ENCODE peak calls at places on chromosomes 3 and 15, in seven cellular contexts. One of them, this sample, is unnamed.
A peak's percentile ranks its signal among the peaks of the same experiment; 100 is the strongest.

GRCh38 chr3:57227930-57228733 is 603 bp downstream of the APPL1 start:
- DNase-seq in fibroblast of the aortic adventitia: peak; percentile 60
- DNase-seq in upper lobe of right lung: peak; percentile 79
- DNase-seq in suprapubic skin: no peak
- DNase-seq in A549: peak; percentile 14
- DNase-seq in spleen: peak; percentile 91
- DNase-seq in osteoblast: peak; percentile 89
- DNase-seq in this sample: peak; percentile 63

GRCh38 chr3:55756976-55757375 is 269.9 kb upstream of the WNT5A start:
- DNase-seq in fibroblast of the aortic adventitia: no peak
- DNase-seq in upper lobe of right lung: no peak
- DNase-seq in suprapubic skin: no peak
- DNase-seq in A549: no peak
- DNase-seq in spleen: no peak
- DNase-seq in osteoblast: no peak
- DNase-seq in this sample: no peak

GRCh38 chr15:92095691-92096090 is 242.2 kb downstream of the SLCO3A1 start:
- DNase-seq in fibroblast of the aortic adventitia: no peak
- DNase-seq in upper lobe of right lung: no peak
- DNase-seq in suprapubic skin: no peak
- DNase-seq in A549: no peak
- DNase-seq in spleen: no peak
- DNase-seq in osteoblast: peak; percentile 57
- DNase-seq in this sample: no peak

GRCh38 chr3:58206406-58207011 is 4.3 kb downstream of the DNASE1L3 start:
- DNase-seq in fibroblast of the aortic adventitia: peak; percentile 55
- DNase-seq in upper lobe of right lung: no peak
- DNase-seq in suprapubic skin: no peak
- DNase-seq in A549: peak; percentile 22
- DNase-seq in spleen: no peak
- DNase-seq in osteoblast: peak; percentile 75
- DNase-seq in this sample: peak; percentile 35

GRCh38 chr3:124584552-124585391 is 145.5 kb upstream of the UMPS start:
- DNase-seq in fibroblast of the aortic adventitia: no peak
- DNase-seq in upper lobe of right lung: peak; percentile 91
- DNase-seq in suprapubic skin: no peak
- DNase-seq in A549: peak; percentile 91
- DNase-seq in spleen: peak; percentile 88
- DNase-seq in osteoblast: peak; percentile 96
- DNase-seq in this sample: peak; percentile 21

GRCh38 chr3:71784201-71784913 is 591 bp downstream of the PROK2 start:
- DNase-seq in fibroblast of the aortic adventitia: no peak
- DNase-seq in upper lobe of right lung: no peak
- DNase-seq in suprapubic skin: no peak
- DNase-seq in A549: no peak
- DNase-seq in spleen: no peak
- DNase-seq in osteoblast: peak; percentile 29
- DNase-seq in this sample: no peak

GRCh38 chr15:70439880-70440279 is 323.5 kb downstream of the UACA start:
- DNase-seq in fibroblast of the aortic adventitia: no peak
- DNase-seq in upper lobe of right lung: no peak
- DNase-seq in suprapubic skin: no peak
- DNase-seq in A549: no peak
- DNase-seq in spleen: no peak
- DNase-seq in osteoblast: no peak
- DNase-seq in this sample: no peak

GRCh38 chr3:66527253-66527652 is 26.4 kb upstream of the LRIG1 start:
- DNase-seq in fibroblast of the aortic adventitia: no peak
- DNase-seq in upper lobe of right lung: no peak
- DNase-seq in suprapubic skin: no peak
- DNase-seq in A549: no peak
- DNase-seq in spleen: no peak
- DNase-seq in osteoblast: no peak
- DNase-seq in this sample: no peak

GRCh38 chr15:98725874-98726273 is 77.5 kb downstream of the IGF1R start:
- DNase-seq in fibroblast of the aortic adventitia: no peak
- DNase-seq in upper lobe of right lung: no peak
- DNase-seq in suprapubic skin: no peak
- DNase-seq in A549: no peak
- DNase-seq in spleen: no peak
- DNase-seq in osteoblast: no peak
- DNase-seq in this sample: no peak

GRCh38 chr15:98722645-98723044 is 74.3 kb downstream of the IGF1R start:
- DNase-seq in fibroblast of the aortic adventitia: no peak
- DNase-seq in upper lobe of right lung: no peak
- DNase-seq in suprapubic skin: no peak
- DNase-seq in A549: no peak
- DNase-seq in spleen: no peak
- DNase-seq in osteoblast: no peak
- DNase-seq in this sample: no peak

GRCh38 chr15:98724017-98724416 is 75.7 kb downstream of the IGF1R start:
- DNase-seq in fibroblast of the aortic adventitia: no peak
- DNase-seq in upper lobe of right lung: no peak
- DNase-seq in suprapubic skin: no peak
- DNase-seq in A549: no peak
- DNase-seq in spleen: no peak
- DNase-seq in osteoblast: no peak
- DNase-seq in this sample: no peak

GRCh38 chr15:98723195-98723594 is 74.9 kb downstream of the IGF1R start:
- DNase-seq in fibroblast of the aortic adventitia: no peak
- DNase-seq in upper lobe of right lung: no peak
- DNase-seq in suprapubic skin: no peak
- DNase-seq in A549: no peak
- DNase-seq in spleen: no peak
- DNase-seq in osteoblast: no peak
- DNase-seq in this sample: no peak

DNA sequence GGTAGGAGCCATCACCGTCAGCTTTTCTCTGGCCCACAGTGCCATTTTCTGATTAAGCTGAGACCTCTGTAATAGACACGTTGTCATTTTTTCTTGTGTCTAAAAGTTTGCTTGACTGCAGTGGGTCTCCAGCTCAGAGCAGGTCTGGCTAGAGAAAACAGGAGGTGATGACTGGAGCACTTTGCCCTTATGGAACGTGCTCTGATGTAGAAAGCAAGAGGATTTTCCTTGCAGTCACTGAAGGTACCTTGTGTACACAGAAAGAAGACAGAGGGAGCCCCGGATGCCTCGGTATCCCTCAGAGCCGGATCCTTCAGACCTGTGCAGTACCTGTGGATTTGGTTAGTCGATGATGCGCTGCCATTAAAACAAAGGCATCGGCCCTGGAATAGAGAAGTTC is 76.2 kb downstream of the IGF1R start:
- DNase-seq in fibroblast of the aortic adventitia: no peak
- DNase-seq in upper lobe of right lung: no peak
- DNase-seq in suprapubic skin: no peak
- DNase-seq in A549: no peak
- DNase-seq in spleen: no peak
- DNase-seq in osteoblast: no peak
- DNase-seq in this sample: no peak
- H3K4me3 ChIP-seq in fibroblast of the aortic adventitia: no peak overlapping the region
- H3K4me3 ChIP-seq in upper lobe of right lung: no peak overlapping the region
- H3K4me3 ChIP-seq in suprapubic skin: no peak overlapping the region
- H3K4me3 ChIP-seq in A549: peak overlapping the region; percentile 5
- H3K4me3 ChIP-seq in spleen: no peak overlapping the region
- H3K4me3 ChIP-seq in osteoblast: no peak overlapping the region
- H3K4me3 ChIP-seq in this sample: no peak overlapping the region

GRCh38 chr15:67178569-67179210 is 75.8 kb downstream of the AAGAB start:
- DNase-seq in fibroblast of the aortic adventitia: peak; percentile 99
- DNase-seq in upper lobe of right lung: no peak
- DNase-seq in suprapubic skin: peak; percentile 41
- DNase-seq in A549: no peak
- DNase-seq in spleen: no peak
- DNase-seq in osteoblast: peak; percentile 97
- DNase-seq in this sample: peak; percentile 97

GRCh38 chr15:67181221-67181639 is 73.2 kb downstream of the AAGAB start:
- DNase-seq in fibroblast of the aortic adventitia: no peak
- DNase-seq in upper lobe of right lung: no peak
- DNase-seq in suprapubic skin: peak; percentile 71
- DNase-seq in A549: no peak
- DNase-seq in spleen: no peak
- DNase-seq in osteoblast: peak; percentile 75
- DNase-seq in this sample: no peak

GRCh38 chr15:67179411-67179995 is 75.0 kb downstream of the AAGAB start:
- DNase-seq in fibroblast of the aortic adventitia: no peak
- DNase-seq in upper lobe of right lung: no peak
- DNase-seq in suprapubic skin: peak; percentile 47
- DNase-seq in A549: no peak
- DNase-seq in spleen: no peak
- DNase-seq in osteoblast: no peak
- DNase-seq in this sample: no peak

GRCh38 chr15:67180035-67180434 is 74.4 kb downstream of the AAGAB start:
- DNase-seq in fibroblast of the aortic adventitia: no peak
- DNase-seq in upper lobe of right lung: no peak
- DNase-seq in suprapubic skin: peak; percentile 65
- DNase-seq in A549: no peak
- DNase-seq in spleen: no peak
- DNase-seq in osteoblast: no peak
- DNase-seq in this sample: no peak

GRCh38 chr15:67180514-67181191 is 73.8 kb downstream of the AAGAB start:
- DNase-seq in fibroblast of the aortic adventitia: no peak
- DNase-seq in upper lobe of right lung: no peak
- DNase-seq in suprapubic skin: peak; percentile 60
- DNase-seq in A549: no peak
- DNase-seq in spleen: no peak
- DNase-seq in osteoblast: no peak
- DNase-seq in this sample: no peak
- TF ChIP-seq CTCF in fibroblast of the aortic adventitia: no peak
- TF ChIP-seq CTCF in upper lobe of right lung: no peak
- TF ChIP-seq CTCF in suprapubic skin: no peak
- TF ChIP-seq CTCF in A549: peak; percentile 12
- TF ChIP-seq CTCF in spleen: no peak
- TF ChIP-seq CTCF in osteoblast: peak; percentile 16
- TF ChIP-seq CTCF in this sample: no peak

GRCh38 chr3:151147299-151147698 is 55.7 kb downstream of the GPR171 start:
- DNase-seq in fibroblast of the aortic adventitia: no peak
- DNase-seq in upper lobe of right lung: no peak
- DNase-seq in suprapubic skin: no peak
- DNase-seq in A549: no peak
- DNase-seq in spleen: no peak
- DNase-seq in osteoblast: no peak
- DNase-seq in this sample: no peak

GRCh38 chr3:151145713-151146070 is 57.3 kb downstream of the GPR171 start:
- DNase-seq in fibroblast of the aortic adventitia: no peak
- DNase-seq in upper lobe of right lung: no peak
- DNase-seq in suprapubic skin: no peak
- DNase-seq in A549: no peak
- DNase-seq in spleen: no peak
- DNase-seq in osteoblast: no peak
- DNase-seq in this sample: no peak

GRCh38 chr3:151146731-151147091 is 56.3 kb downstream of the GPR171 start:
- DNase-seq in fibroblast of the aortic adventitia: no peak
- DNase-seq in upper lobe of right lung: no peak
- DNase-seq in suprapubic skin: no peak
- DNase-seq in A549: no peak
- DNase-seq in spleen: no peak
- DNase-seq in osteoblast: peak; percentile 13
- DNase-seq in this sample: no peak

GRCh38 chr3:151144756-151145155 is 58.3 kb downstream of the GPR171 start:
- DNase-seq in fibroblast of the aortic adventitia: no peak
- DNase-seq in upper lobe of right lung: no peak
- DNase-seq in suprapubic skin: no peak
- DNase-seq in A549: no peak
- DNase-seq in spleen: no peak
- DNase-seq in osteoblast: no peak
- DNase-seq in this sample: no peak

DNA sequence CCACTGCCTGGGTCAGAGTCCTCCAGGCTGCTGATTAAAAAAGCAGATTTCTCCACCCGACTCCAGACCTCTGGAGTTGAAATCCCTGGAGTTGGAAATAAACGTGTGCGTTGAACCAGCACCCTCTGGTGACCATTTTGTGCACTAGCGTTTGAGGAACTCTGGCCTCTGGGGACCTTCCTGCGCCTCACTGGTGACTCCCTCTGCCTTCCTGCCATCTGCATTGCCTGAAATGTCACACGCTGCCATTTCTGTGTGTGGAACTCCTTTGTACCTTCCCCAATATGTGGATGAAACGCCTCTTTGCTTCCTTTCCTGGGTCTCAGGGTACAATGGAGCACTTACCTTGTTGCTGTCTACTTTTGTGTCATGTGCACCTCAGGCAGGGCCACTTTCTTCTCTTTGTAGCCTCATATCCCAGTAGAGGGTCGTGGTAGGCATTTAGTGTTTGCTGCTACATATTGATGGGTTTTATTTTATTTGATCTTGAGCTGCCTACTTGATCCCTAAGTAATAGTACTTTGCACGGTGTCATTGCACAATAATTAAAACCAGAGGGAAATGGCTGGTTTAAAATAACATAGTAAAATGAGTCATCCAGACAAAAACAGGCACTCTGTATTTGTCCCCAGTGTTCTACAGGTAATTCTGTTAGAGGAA is 56.8 kb downstream of the GPR171 start:
- DNase-seq in fibroblast of the aortic adventitia: peak; percentile 82
- DNase-seq in upper lobe of right lung: peak; percentile 71
- DNase-seq in suprapubic skin: peak; percentile 82
- DNase-seq in A549: peak; percentile 60
- DNase-seq in spleen: peak; percentile 87
- DNase-seq in osteoblast: peak; percentile 55
- DNase-seq in this sample: peak; percentile 82
- H3K4me3 ChIP-seq in fibroblast of the aortic adventitia: peak overlapping the region; percentile 6
- H3K4me3 ChIP-seq in upper lobe of right lung: no peak overlapping the region
- H3K4me3 ChIP-seq in suprapubic skin: peak overlapping the region; percentile 14
- H3K4me3 ChIP-seq in A549: no peak overlapping the region
- H3K4me3 ChIP-seq in spleen: peak overlapping the region; percentile 43
- H3K4me3 ChIP-seq in osteoblast: peak overlapping the region; percentile 24
- H3K4me3 ChIP-seq in this sample: no peak overlapping the region

GRCh38 chr15:89365457-89366055 is 30.9 kb upstream of the POLG start:
- DNase-seq in fibroblast of the aortic adventitia: no peak
- DNase-seq in upper lobe of right lung: no peak
- DNase-seq in suprapubic skin: no peak
- DNase-seq in A549: no peak
- DNase-seq in spleen: no peak
- DNase-seq in osteoblast: no peak
- DNase-seq in this sample: no peak

GRCh38 chr15:89364341-89364740 is 29.7 kb upstream of the POLG start:
- DNase-seq in fibroblast of the aortic adventitia: no peak
- DNase-seq in upper lobe of right lung: no peak
- DNase-seq in suprapubic skin: no peak
- DNase-seq in A549: no peak
- DNase-seq in spleen: peak; percentile 74
- DNase-seq in osteoblast: no peak
- DNase-seq in this sample: no peak

GRCh38 chr15:89363770-89364169 is 29.1 kb upstream of the POLG start:
- DNase-seq in fibroblast of the aortic adventitia: no peak
- DNase-seq in upper lobe of right lung: no peak
- DNase-seq in suprapubic skin: no peak
- DNase-seq in A549: no peak
- DNase-seq in spleen: no peak
- DNase-seq in osteoblast: peak; percentile 82
- DNase-seq in this sample: no peak

GRCh38 chr15:89363133-89363532 is 28.5 kb upstream of the POLG start:
- DNase-seq in fibroblast of the aortic adventitia: no peak
- DNase-seq in upper lobe of right lung: no peak
- DNase-seq in suprapubic skin: no peak
- DNase-seq in A549: no peak
- DNase-seq in spleen: peak; percentile 28
- DNase-seq in osteoblast: peak; percentile 82
- DNase-seq in this sample: no peak

DNA sequence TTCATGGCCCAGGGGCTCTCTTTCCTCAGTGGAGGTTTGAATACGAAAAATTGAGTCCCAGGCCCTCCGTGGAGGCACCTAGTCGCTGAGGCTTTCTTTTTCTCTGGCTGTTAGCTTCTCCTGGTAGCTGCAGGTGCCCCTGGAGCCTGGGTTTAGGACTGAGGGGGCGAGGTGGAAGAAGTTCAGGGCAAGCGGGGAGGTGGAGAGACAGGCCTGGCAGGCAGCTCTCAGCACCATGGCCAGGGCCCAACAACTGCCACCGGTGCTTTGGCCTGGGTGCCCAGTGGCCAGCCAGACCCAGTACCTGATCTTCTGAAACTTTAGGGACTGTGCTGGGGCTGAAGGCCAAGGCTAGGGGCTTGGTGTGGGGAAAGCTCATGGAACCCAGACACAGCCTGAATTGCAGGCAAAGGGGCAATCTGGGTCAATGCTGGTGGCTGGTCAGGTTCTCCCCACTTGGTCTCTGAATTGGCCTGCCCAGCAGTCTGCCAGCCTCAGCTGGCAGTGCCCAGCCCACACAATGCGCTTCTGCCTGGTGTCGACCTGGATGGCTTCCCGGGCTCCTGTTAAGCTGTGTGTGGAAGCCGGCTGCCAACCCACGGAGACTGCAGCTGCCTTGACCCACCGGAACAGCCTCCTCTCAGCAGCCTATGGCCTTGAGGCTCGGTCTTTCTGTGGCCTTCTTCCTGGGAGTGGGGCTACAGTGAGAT is 30.3 kb upstream of the POLG start:
- DNase-seq in fibroblast of the aortic adventitia: no peak
- DNase-seq in upper lobe of right lung: no peak
- DNase-seq in suprapubic skin: no peak
- DNase-seq in A549: no peak
- DNase-seq in spleen: no peak
- DNase-seq in osteoblast: no peak
- DNase-seq in this sample: no peak
- TF ChIP-seq CTCF in fibroblast of the aortic adventitia: no peak
- TF ChIP-seq CTCF in upper lobe of right lung: no peak
- TF ChIP-seq CTCF in suprapubic skin: no peak
- TF ChIP-seq CTCF in A549: no peak
- TF ChIP-seq CTCF in spleen: no peak
- TF ChIP-seq CTCF in osteoblast: no peak
- TF ChIP-seq CTCF in this sample: no peak

This sample was measured in fibroblast of pulmonary artery.